ENCODE peak calls at places on chromosome 17, in seven cellular contexts. X is stimulated activated CD8-positive, alpha-beta memory T cell treated with anti-CD3 and anti-CD28 coated beads, Interleukin-4, amount 100 ng/mL, for 48 hours; K is stimulated activated CD4-positive, alpha-beta T cell treated with anti-CD3 and anti-CD28 coated beads, Interleukin-2, amount 100 ng/mL, for 48 hours; H is mesothelial cell of epicardium; B is RPMI7951; E is EL; P is AG09319. U is an unnamed sample.

GRCh38 chr17:1039511-1040215 is 42.7 kb downstream of the TIMM22 start:
- DNase-seq in X (no peak), K (no peak), H (no peak), B (peak; percentile 27), E (no peak), P (no peak), U (no peak)

GRCh38 chr17:80212109-80212508 is 8.0 kb downstream of the SGSH start:
- DNase-seq in X (no peak), K (no peak), H (no peak), B (no peak), E (no peak), P (no peak), U (no peak)

GRCh38 chr17:75873587-75874322 is 4.6 kb downstream of the TRIM47 start:
- DNase-seq in X (no peak), K (no peak), H (no peak), B (no peak), E (no peak), P (no peak), U (no peak)

GRCh38 chr17:72715906-72716572 is 376.4 kb downstream of the SLC39A11 start:
- DNase-seq in X (no peak), K (no peak), H (no peak), B (peak; percentile 98), E (peak; percentile 96), P (peak; percentile 68), U (peak; percentile 97)

GRCh38 chr17:55561973-55562495 is 50.8 kb upstream of the SMIM36 start:
- DNase-seq in X (no peak), K (no peak), H (no peak), B (no peak), E (no peak), P (no peak), U (no peak)

GRCh38 chr17:38871992-38872605 is 2.2 kb downstream of the LASP1 start:
- DNase-seq in X (no peak), K (no peak), H (no peak), B (no peak), E (no peak), P (no peak), U (no peak)

GRCh38 chr17:7582401-7583252 is 1.0 kb upstream of the MPDU1 start:
- DNase-seq in X (no peak), K (no peak), H (no peak), B (no peak), E (no peak), P (no peak), U (no peak)

GRCh38 chr17:68734911-68735310 is 133.7 kb upstream of the FAM20A start:
- DNase-seq in X (no peak), K (no peak), H (no peak), B (no peak), E (no peak), P (no peak), U (no peak)

GRCh38 chr17:50075446-50076032 is 19.6 kb upstream of the PDK2 start:
- DNase-seq in X (no peak), K (no peak), H (no peak), B (no peak), E (no peak), P (no peak), U (no peak)

GRCh38 chr17:76063880-76064546 is 8.3 kb downstream of the SRP68 start:
- DNase-seq in X (peak; percentile 62), K (peak; percentile 52), H (no peak), B (no peak), E (no peak), P (no peak), U (no peak)